ENCODE peak calls at places on chromosomes 4 and X, in eight cellular contexts. A, G, F, C, K, U, P and S are unnamed samples.

GRCh38 chr4:148067307-148067916 is 335.5 kb downstream of the ARHGAP10 start:
- DNase-seq in A (no peak), G (no peak), F (no peak), C (no peak), K (no peak), U (peak), P (no peak), S (peak)

GRCh38 chr4:157052429-157053040 is 23.4 kb upstream of the GLRB start:
- DNase-seq in A (no peak), G (no peak), F (peak), C (no peak), K (no peak), U (peak), P (no peak), S (no peak)

GRCh38 chr4:102466298-102466697 is 34.9 kb upstream of the NFKB1 start:
- DNase-seq in A (no peak), G (no peak), F (peak), C (no peak), K (no peak), U (no peak), P (no peak), S (peak)

GRCh38 chr4:169791527-169792156 is 33.9 kb upstream of the HPF1 start:
- DNase-seq in A (no peak), G (peak), F (peak), C (peak), K (no peak), U (peak), P (no peak), S (peak)

GRCh38 chr4:17613761-17614415 is 553 bp upstream of the MED28 start:
- DNase-seq in A (peak), G (peak), F (peak), C (no peak), K (no peak), U (peak), P (peak), S (peak)

GRCh38 chr4:145299380-145300076 is 119.1 kb upstream of the OTUD4 start:
- DNase-seq in A (no peak), G (peak), F (peak), C (no peak), K (no peak), U (peak), P (no peak), S (peak)

GRCh38 chr4:140579278-140579677 is 10.5 kb upstream of the UCP1 start:
- DNase-seq in A (no peak), G (no peak), F (no peak), C (no peak), K (no peak), U (no peak), P (no peak), S (no peak)

GRCh38 chrX:153868576-153869472 is 17.1 kb downstream of the L1CAM start:
- DNase-seq in A (no peak), G (no peak), F (no peak), C (no peak), K (no peak), U (no peak), P (no peak), S (no peak)

GRCh38 chr4:57374866-57375595 is 264.8 kb upstream of the IGFBP7 start:
- DNase-seq in A (no peak), G (no peak), F (peak), C (no peak), K (no peak), U (peak), P (no peak), S (no peak)

GRCh38 chr4:112182604-112183003 is 37.4 kb downstream of the FAM241A start:
- DNase-seq in A (no peak), G (no peak), F (no peak), C (no peak), K (no peak), U (no peak), P (no peak), S (no peak)

GRCh38 chr4:182969651-182970279 is 52.6 kb upstream of the DCTD start:
- DNase-seq in A (no peak), G (no peak), F (no peak), C (no peak), K (no peak), U (no peak), P (no peak), S (no peak)

GRCh38 chr4:66929748-66930147 is 615.6 kb downstream of the CENPC start:
- DNase-seq in A (no peak), G (peak), F (no peak), C (no peak), K (no peak), U (no peak), P (no peak), S (no peak)

GRCh38 chr4:167023359-167023925 is 210.9 kb downstream of the SPOCK3 start:
- DNase-seq in A (no peak), G (no peak), F (peak), C (no peak), K (no peak), U (no peak), P (no peak), S (no peak)

GRCh38 chrX:69218407-69218806 is 53.2 kb upstream of the PJA1 start:
- DNase-seq in A (no peak), G (no peak), F (peak), C (no peak), K (no peak), U (no peak), P (no peak), S (no peak)

GRCh38 chrX:2478546-2479419 is 22.0 kb downstream of the DHRSX start:
- DNase-seq in A (no peak), G (no peak), F (no peak), C (no peak), K (no peak), U (no peak), P (no peak), S (no peak)

GRCh38 chr4:123640271-123640670 is 243.7 kb downstream of the SPRY1 start:
- DNase-seq in A (no peak), G (no peak), F (peak), C (no peak), K (no peak), U (peak), P (no peak), S (peak)

GRCh38 chrX:155334486-155335316 is at the start of gene CLIC2:
- DNase-seq in A (no peak), G (no peak), F (no peak), C (no peak), K (no peak), U (peak), P (no peak), S (no peak)

GRCh38 chr4:183348706-183349659 is 26.8 kb upstream of the CLDN24 start:
- DNase-seq in A (no peak), G (peak), F (peak), C (no peak), K (no peak), U (peak), P (no peak), S (peak)

GRCh38 chr4:59374416-59374815 is 1825.7 kb upstream of the ADGRL3 start:
- DNase-seq in A (no peak), G (no peak), F (no peak), C (no peak), K (no peak), U (no peak), P (no peak), S (no peak)

GRCh38 chr4:1200425-1201035 is 28.1 kb upstream of the SPON2 start:
- DNase-seq in A (no peak), G (no peak), F (peak), C (peak), K (no peak), U (peak), P (no peak), S (peak)

GRCh38 chrX:2732649-2733048 is 19.2 kb upstream of the XG start:
- DNase-seq in A (no peak), G (no peak), F (no peak), C (no peak), K (no peak), U (no peak), P (no peak), S (no peak)

GRCh38 chr4:55143858-55144257 is 18.5 kb upstream of the KDR start:
- DNase-seq in A (no peak), G (no peak), F (no peak), C (no peak), K (no peak), U (no peak), P (no peak), S (no peak)

GRCh38 chrX:7144126-7144525 is 3.4 kb upstream of the STS start:
- DNase-seq in A (no peak), G (no peak), F (peak), C (no peak), K (no peak), U (no peak), P (no peak), S (no peak)

GRCh38 chr4:116839826-116840225 is 245.6 kb downstream of the TRAM1L1 start:
- DNase-seq in A (no peak), G (peak), F (peak), C (no peak), K (no peak), U (no peak), P (no peak), S (no peak)

GRCh38 chr4:80265571-80266266 is 745 bp upstream of the FGF5 start:
- DNase-seq in A (no peak), G (no peak), F (peak), C (no peak), K (no peak), U (peak), P (no peak), S (peak)

GRCh38 chr4:100823066-100823992 is 305.5 kb upstream of the EMCN start:
- DNase-seq in A (no peak), G (peak), F (peak), C (no peak), K (no peak), U (peak), P (no peak), S (peak)

GRCh38 chr4:68369474-68369805 is 19.6 kb upstream of the YTHDC1 start:
- DNase-seq in A (no peak), G (no peak), F (peak), C (peak), K (no peak), U (peak), P (no peak), S (no peak)

GRCh38 chr4:132332932-132333722 is 816.0 kb upstream of the PCDH10 start:
- DNase-seq in A (no peak), G (no peak), F (no peak), C (no peak), K (no peak), U (no peak), P (no peak), S (peak)

GRCh38 chrX:108699368-108699767 is 37.0 kb downstream of the IRS4 start:
- DNase-seq in A (no peak), G (peak), F (peak), C (no peak), K (no peak), U (peak), P (no peak), S (peak)